ENCODE peak calls at places on chromosomes 12 and 14, in four cellular contexts. E, S, J and G are unnamed samples.

GRCh38 chr12:114902665-114903393 is 218.9 kb upstream of the TBX3 start:
- DNase-seq in E (peak), S (peak), J (no peak), G (no peak)

GRCh38 chr12:96766232-96766631 is 140.8 kb upstream of the NEDD1 start:
- DNase-seq in E (no peak), S (peak), J (no peak), G (no peak)

GRCh38 chr14:102295301-102295700 is 9.7 kb downstream of the MOK start:
- DNase-seq in E (no peak), S (peak), J (no peak), G (no peak)

GRCh38 chr12:106739815-106740552 is 34.5 kb upstream of the RIC8B start:
- DNase-seq in E (no peak), S (no peak), J (no peak), G (no peak)

GRCh38 chr12:3436496-3437060 is 54.4 kb upstream of the PRMT8 start:
- DNase-seq in E (no peak), S (no peak), J (no peak), G (no peak)

GRCh38 chr12:49626169-49626835 is 2.9 kb downstream of the PRPF40B start:
- DNase-seq in E (no peak), S (no peak), J (no peak), G (no peak)

GRCh38 chr12:64950899-64951298 is 126.5 kb downstream of the TBC1D30 start:
- DNase-seq in E (no peak), S (peak), J (no peak), G (no peak)

GRCh38 chr14:36942522-36943245 is 229.7 kb downstream of the SLC25A21 start:
- DNase-seq in E (no peak), S (peak), J (no peak), G (no peak)

GRCh38 chr14:100341301-100342031 is 18.3 kb downstream of the SLC25A47 start:
- DNase-seq in E (peak), S (peak), J (no peak), G (no peak)

GRCh38 chr14:74686324-74686723 is 26.6 kb downstream of the AREL1 start:
- DNase-seq in E (no peak), S (no peak), J (no peak), G (no peak)

GRCh38 chr14:37278673-37279538 is 81.2 kb downstream of the MIPOL1 start:
- DNase-seq in E (no peak), S (no peak), J (no peak), G (no peak)

GRCh38 chr12:84817297-84817696 is 95.3 kb downstream of the SLC6A15 start:
- DNase-seq in E (no peak), S (no peak), J (no peak), G (no peak)

GRCh38 chr12:111444314-111444705 is 38.6 kb downstream of the SH2B3 start:
- DNase-seq in E (no peak), S (peak), J (no peak), G (no peak)

GRCh38 chr14:38108681-38109080 is 99.0 kb upstream of the SSTR1 start:
- DNase-seq in E (peak), S (peak), J (no peak), G (no peak)

GRCh38 chr12:125533434-125534029 is 468.3 kb downstream of the AACS start:
- DNase-seq in E (no peak), S (no peak), J (peak), G (peak)

GRCh38 chr14:76154539-76155126 is 2.9 kb downstream of the GPATCH2L start:
- DNase-seq in E (no peak), S (no peak), J (no peak), G (no peak)

GRCh38 chr12:101616027-101616494 is 21.3 kb downstream of the MYBPC1 start:
- DNase-seq in E (no peak), S (no peak), J (no peak), G (no peak)

GRCh38 chr12:49296034-49296835 is 1.3 kb downstream of the PRPH start:
- DNase-seq in E (no peak), S (no peak), J (peak), G (peak)

GRCh38 chr14:41418851-41419250 is 187.8 kb upstream of the LRFN5 start:
- DNase-seq in E (no peak), S (no peak), J (no peak), G (no peak)

GRCh38 chr12:67943295-67943892 is 45.9 kb upstream of the IFNG-AS1 start:
- DNase-seq in E (peak), S (peak), J (peak), G (no peak)

GRCh38 chr14:36975834-36976233 is 196.6 kb downstream of the SLC25A21 start:
- DNase-seq in E (no peak), S (no peak), J (no peak), G (no peak)

GRCh38 chr12:53102883-53103807 is at the start of gene SOAT2:
- DNase-seq in E (no peak), S (no peak), J (peak), G (no peak)

GRCh38 chr14:72892103-72892878 is 1.6 kb downstream of the DPF3 start:
- DNase-seq in E (no peak), S (no peak), J (no peak), G (no peak)

GRCh38 chr14:68891851-68892660 is 87.0 kb downstream of the ACTN1 start:
- DNase-seq in E (no peak), S (peak), J (no peak), G (no peak)

GRCh38 chr14:29444216-29444615 is 483.4 kb downstream of the PRKD1 start:
- DNase-seq in E (no peak), S (no peak), J (no peak), G (no peak)

GRCh38 chr14:78127233-78127632 is 42.9 kb upstream of the NRXN3 start:
- DNase-seq in E (no peak), S (no peak), J (no peak), G (no peak)

GRCh38 chr14:56878766-56879165 is 68.5 kb upstream of the OTX2 start:
- DNase-seq in E (no peak), S (no peak), J (no peak), G (no peak)

GRCh38 chr12:47033081-47033480 is 46.3 kb upstream of the PCED1B start:
- DNase-seq in E (no peak), S (peak), J (no peak), G (no peak)

GRCh38 chr14:95341564-95341963 is 21.9 kb upstream of the CLMN start:
- DNase-seq in E (no peak), S (no peak), J (no peak), G (no peak)

GRCh38 chr12:130825771-130826150 is 13.3 kb downstream of the STX2 start:
- DNase-seq in E (no peak), S (no peak), J (no peak), G (no peak)